ENCODE peak calls at places on chromosomes 3 and 15, in nine cellular contexts. F, S, L, O, X, B, E, H and U are unnamed samples.

GRCh38 chr3:100737334-100737733 is 28.0 kb downstream of the TFG start:
- DNase-seq in B (no peak), O (peak; percentile 7), L (no peak), E (no peak), S (peak; percentile 2), H (no peak), F (no peak), X (no peak), U (no peak)

GRCh38 chr3:176663376-176663775 is 533.9 kb downstream of the TBL1XR1 start:
- DNase-seq in L (no peak), S (no peak), O (no peak), H (no peak), X (no peak), E (no peak), B (no peak), F (no peak), U (no peak)

GRCh38 chr15:90099868-90100854 is 2.1 kb downstream of the IDH2 start:
- DNase-seq in E (no peak), S (no peak), F (no peak), H (no peak), X (no peak), O (no peak), L (no peak), B (no peak), U (peak; percentile 69)

GRCh38 chr15:93288718-93289117 is 199.7 kb upstream of the RGMA start:
- DNase-seq in O (no peak), L (no peak), F (no peak), X (no peak), E (no peak), H (no peak), S (no peak), B (no peak), U (no peak)

GRCh38 chr3:174756200-174756829 is 102.8 kb upstream of the NAALADL2 start:
- DNase-seq in F (no peak), H (no peak), S (peak; percentile 13), B (no peak), L (no peak), O (no peak), E (no peak), X (no peak), U (no peak)

GRCh38 chr3:155676252-155676981 is 68.5 kb downstream of the PLCH1 start:
- DNase-seq in B (peak; percentile 57), S (no peak), L (no peak), O (no peak), H (no peak), F (no peak), E (no peak), X (no peak), U (no peak)

GRCh38 chr3:96070682-96071081 is 743.7 kb upstream of the EPHA6 start:
- DNase-seq in O (no peak), H (no peak), X (no peak), F (no peak), S (no peak), L (no peak), E (no peak), B (no peak), U (no peak)

GRCh38 chr3:188126931-188127330 is 27.0 kb upstream of the LPP start:
- DNase-seq in O (no peak), S (no peak), E (no peak), H (no peak), X (no peak), L (no peak), F (no peak), B (no peak), U (no peak)

GRCh38 chr3:13539285-13539625 is 9.7 kb upstream of the FBLN2 start:
- DNase-seq in O (no peak), E (no peak), H (no peak), S (no peak), L (peak; percentile 27), B (no peak), F (no peak), X (no peak), U (peak; percentile 24)

GRCh38 chr15:73802336-73803105 is 49.4 kb upstream of the INSYN1 start:
- DNase-seq in O (no peak), S (no peak), H (no peak), E (no peak), B (no peak), L (no peak), X (no peak), F (no peak), U (peak; percentile 61)

GRCh38 chr15:61411941-61412510 is 182.9 kb upstream of the RORA start:
- DNase-seq in S (no peak), H (no peak), B (no peak), O (no peak), E (no peak), F (no peak), L (no peak), X (no peak), U (no peak)

GRCh38 chr15:32698773-32699390 is 18.9 kb upstream of the GREM1 start:
- DNase-seq in X (no peak), S (no peak), B (no peak), L (no peak), E (no peak), H (no peak), O (no peak), F (no peak), U (no peak)

GRCh38 chr3:16373270-16373785 is 108.3 kb downstream of the OXNAD1 start:
- DNase-seq in F (no peak), H (no peak), L (no peak), X (no peak), E (no peak), O (no peak), B (no peak), S (no peak), U (no peak)

GRCh38 chr3:55226696-55227095 is 260.4 kb downstream of the WNT5A start:
- DNase-seq in O (no peak), S (no peak), F (no peak), X (no peak), H (no peak), L (no peak), E (no peak), B (no peak), U (no peak)

GRCh38 chr3:13106308-13106970 is 33.2 kb upstream of the IQSEC1 start:
- DNase-seq in X (no peak), S (no peak), E (no peak), L (no peak), F (no peak), H (peak; percentile 14), B (no peak), O (no peak), U (no peak)

GRCh38 chr3:181455276-181455675 is 256.4 kb upstream of the SOX2 start:
- DNase-seq in O (no peak), S (no peak), B (no peak), E (no peak), F (no peak), H (no peak), L (no peak), X (no peak), U (no peak)

GRCh38 chr3:64992462-64993285 is 304.9 kb upstream of the ADAMTS9 start:
- DNase-seq in L (no peak), H (no peak), B (no peak), X (no peak), S (no peak), E (no peak), F (no peak), O (no peak), U (no peak)

GRCh38 chr3:182019926-182020325 is 308.2 kb downstream of the SOX2 start:
- DNase-seq in F (no peak), L (no peak), H (no peak), O (no peak), X (no peak), E (no peak), B (no peak), S (no peak), U (no peak)

GRCh38 chr3:136925425-136926190 is 32.2 kb upstream of the IL20RB start:
- DNase-seq in X (no peak), L (no peak), S (no peak), O (no peak), B (no peak), F (no peak), E (no peak), H (no peak), U (no peak)

GRCh38 chr15:43876872-43877271 is 50.1 kb downstream of the WDR76 start:
- DNase-seq in O (no peak), H (no peak), B (no peak), S (no peak), F (no peak), X (no peak), L (no peak), E (no peak), U (no peak)

GRCh38 chr3:112357888-112358287 is 24.9 kb downstream of the CD200 start:
- DNase-seq in X (peak; percentile 35), S (no peak), O (no peak), L (no peak), E (no peak), F (peak; percentile 19), B (no peak), H (no peak), U (no peak)

GRCh38 chr3:164452707-164453106 is 625.6 kb downstream of the SI start:
- DNase-seq in H (no peak), B (no peak), E (no peak), O (no peak), X (no peak), F (no peak), S (no peak), L (no peak), U (no peak)

GRCh38 chr3:32958509-32958908 is 7.1 kb downstream of the CCR4 start:
- DNase-seq in E (no peak), B (no peak), S (no peak), X (no peak), H (no peak), L (no peak), O (no peak), F (no peak), U (no peak)

GRCh38 chr3:128278761-128279593 is 125.7 kb downstream of the EEFSEC start:
- DNase-seq in F (no peak), E (no peak), O (no peak), H (peak; percentile 58), B (peak; percentile 66), X (no peak), L (no peak), S (peak; percentile 41), U (peak; percentile 76)

GRCh38 chr15:66946578-66947164 is 118.7 kb upstream of the SMAD3 start:
- DNase-seq in L (peak; percentile 78), O (peak; percentile 77), X (peak; percentile 75), F (peak; percentile 62), H (peak; percentile 76), B (peak; percentile 43), E (peak; percentile 43), S (peak; percentile 50), U (peak; percentile 91)

GRCh38 chr3:14595561-14595960 is 55.4 kb upstream of the GRIP2 start:
- DNase-seq in B (no peak), O (no peak), L (no peak), X (no peak), H (no peak), E (no peak), F (no peak), S (no peak), U (peak; percentile 51)

GRCh38 chr3:12891391-12891984 is 50.1 kb upstream of the RPL32 start:
- DNase-seq in S (no peak), H (no peak), F (no peak), B (no peak), X (no peak), O (no peak), E (no peak), L (no peak), U (no peak)